ENCODE peak calls at places on chromosomes 12 and 14, in five cellular contexts. F is midbrain, L is Daoy, T is astrocyte, W is hippocampal formation. N is an unnamed sample.

GRCh38 chr12:81022531-81022930 is 55.3 kb upstream of the ACSS3 start:
- DNase-seq in W (no peak), T (peak), L (no peak), F (no peak), N (no peak)

GRCh38 chr12:1591029-1591428 is 3.4 kb downstream of the FBXL14 start:
- DNase-seq in L (no peak), F (no peak), T (no peak), W (no peak), N (peak)

GRCh38 chr12:57429473-57430116 is 1.2 kb downstream of the R3HDM2 start:
- DNase-seq in F (no peak), L (no peak), W (no peak), T (peak), N (no peak)

GRCh38 chr14:73457935-73458218 is 469 bp downstream of the NUMB start:
- DNase-seq in F (no peak), L (peak), W (peak), T (no peak), N (no peak)

GRCh38 chr14:104372390-104373054 is 207.0 kb upstream of the C14orf180 start:
- DNase-seq in L (no peak), T (no peak), W (no peak), F (no peak), N (no peak)

GRCh38 chr12:57008113-57008687 is 1.9 kb upstream of the ZBTB39 start:
- DNase-seq in F (peak), T (peak), L (peak), W (no peak), N (peak)

GRCh38 chr14:21419528-21419927 is 35.7 kb upstream of the SUPT16H start:
- DNase-seq in L (no peak), T (no peak), F (no peak), W (no peak), N (no peak)

GRCh38 chr12:50276912-50277671 is 6.2 kb downstream of the LIMA1 start:
- DNase-seq in L (no peak), W (no peak), F (no peak), T (no peak), N (no peak)

GRCh38 chr14:99573000-99573330 is 31.0 kb downstream of the CCDC85C start:
- DNase-seq in T (no peak), L (no peak), W (no peak), F (no peak), N (no peak)

GRCh38 chr12:94699796-94700195 is 49.4 kb upstream of the TMCC3 start:
- DNase-seq in L (no peak), T (no peak), F (no peak), W (no peak), N (no peak)

GRCh38 chr12:31651893-31652521 is 7.5 kb upstream of the ETFBKMT start:
- DNase-seq in F (no peak), T (no peak), W (no peak), L (no peak), N (no peak)

GRCh38 chr12:21502164-21502496 is 541 bp downstream of the GOLT1B start:
- DNase-seq in W (no peak), F (peak), L (peak), T (peak), N (peak)

GRCh38 chr14:93024493-93024892 is 91.2 kb downstream of the ITPK1 start:
- DNase-seq in F (no peak), T (no peak), L (no peak), W (no peak), N (no peak)

GRCh38 chr14:75050852-75051555 is at the start of gene MLH3:
- DNase-seq in L (peak), F (peak), W (peak), T (peak), N (peak)

GRCh38 chr12:59698599-59698998 is 102.8 kb downstream of the SLC16A7 start:
- DNase-seq in W (no peak), F (no peak), T (peak), L (no peak), N (no peak)

GRCh38 chr14:72801381-72801812 is 92.5 kb downstream of the DPF3 start:
- DNase-seq in W (no peak), L (peak), T (peak), F (no peak), N (no peak)

GRCh38 chr12:55865327-55865726 is 22.6 kb upstream of the MMP19 start:
- DNase-seq in T (no peak), L (no peak), W (no peak), F (no peak), N (no peak)

GRCh38 chr12:3042394-3042793 is 34.8 kb upstream of the TSPAN9 start:
- DNase-seq in F (no peak), W (no peak), L (no peak), T (no peak), N (no peak)

GRCh38 chr12:3149505-3150307 is 72.5 kb downstream of the TSPAN9 start:
- DNase-seq in T (no peak), L (peak), F (no peak), W (no peak), N (no peak)

GRCh38 chr12:31705651-31706050 is 23.2 kb downstream of the AMN1 start:
- DNase-seq in L (no peak), W (no peak), T (no peak), F (no peak), N (no peak)

GRCh38 chr12:64404470-64405446 is 566 bp downstream of the XPOT start:
- DNase-seq in T (peak), W (peak), L (peak), F (peak), N (peak)

GRCh38 chr12:104598342-104599271 is 141.9 kb downstream of the CHST11 start:
- DNase-seq in T (no peak), L (peak), W (no peak), F (no peak), N (no peak)

GRCh38 chr12:13205809-13206559 is 9.5 kb downstream of the EMP1 start:
- DNase-seq in F (no peak), T (peak), L (peak), W (no peak), N (no peak)

GRCh38 chr12:68356060-68356748 is 24.0 kb upstream of the MDM1 start:
- DNase-seq in T (no peak), F (no peak), L (no peak), W (no peak), N (no peak)

GRCh38 chr12:48717252-48717695 is 767 bp upstream of the CCNT1 start:
- DNase-seq in W (no peak), L (no peak), T (no peak), F (no peak), N (peak)

GRCh38 chr12:113088971-113089756 is 32.6 kb downstream of the DTX1 start:
- DNase-seq in F (no peak), T (no peak), W (no peak), L (no peak), N (no peak)

GRCh38 chr12:18153826-18154225 is 63.8 kb upstream of the RERGL start:
- DNase-seq in T (no peak), F (no peak), W (no peak), L (no peak), N (no peak)

GRCh38 chr14:91317381-91318313 is 73.1 kb upstream of the GPR68 start:
- DNase-seq in L (peak), W (no peak), T (no peak), F (no peak), N (no peak)

GRCh38 chr12:57735198-57735855 is 3.2 kb downstream of the AGAP2 start:
- DNase-seq in T (no peak), F (no peak), L (no peak), W (no peak), N (no peak)

GRCh38 chr12:49340971-49341776 is 4.2 kb upstream of the C1QL4 start:
- DNase-seq in F (no peak), T (no peak), L (no peak), W (no peak), N (no peak)

GRCh38 chr14:90839024-90839888 is 23.0 kb upstream of the TTC7B start:
- DNase-seq in W (no peak), L (peak), F (no peak), T (peak), N (peak)

GRCh38 chr14:59511916-59512530 is 27.7 kb downstream of the JKAMP start:
- DNase-seq in F (no peak), W (no peak), T (no peak), L (peak), N (no peak)

GRCh38 chr12:45415393-45415817 is 199.5 kb downstream of the ANO6 start:
- DNase-seq in T (peak), F (no peak), W (no peak), L (peak), N (no peak)

GRCh38 chr12:117377758-117378157 is 16.3 kb upstream of the NOS1 start:
- DNase-seq in W (no peak), F (no peak), T (no peak), L (peak), N (no peak)

GRCh38 chr14:97713023-97713422 is 915.8 kb downstream of the VRK1 start:
- DNase-seq in T (peak), W (no peak), L (peak), F (no peak), N (no peak)

GRCh38 chr12:41919526-41920305 is 225.0 kb downstream of the GXYLT1 start:
- DNase-seq in T (no peak), L (no peak), W (no peak), F (peak), N (peak)

GRCh38 chr12:12008232-12008850 is 62.4 kb upstream of the BCL2L14 start:
- DNase-seq in W (no peak), L (peak), T (peak), F (no peak), N (no peak)

GRCh38 chr12:124651508-124652273 is 84.3 kb upstream of the NCOR2 start:
- DNase-seq in W (no peak), L (peak), T (no peak), F (no peak), N (no peak)

GRCh38 chr12:9337656-9338055 is 129.5 kb upstream of the PZP start:
- DNase-seq in W (no peak), F (no peak), L (no peak), T (no peak), N (no peak)